ENCODE peak calls at places on chromosomes 1 and 21, in seven cellular contexts. C, F, T, P, E, U and O are unnamed samples.

GRCh38 chr1:92317836-92318493 is 19.1 kb downstream of the RPAP2 start:
- DNase-seq in C (peak), F (no peak), T (peak), P (no peak), E (no peak), U (no peak), O (no peak)

GRCh38 chr1:21640653-21641052 is 28.5 kb downstream of the RAP1GAP start:
- DNase-seq in C (no peak), F (no peak), T (no peak), P (no peak), E (no peak), U (no peak), O (no peak)

GRCh38 chr1:193417945-193418744 is 231.7 kb upstream of the B3GALT2 start:
- DNase-seq in C (no peak), F (no peak), T (peak), P (peak), E (no peak), U (peak), O (no peak)

GRCh38 chr21:33855190-33855589 is 60.4 kb downstream of the ATP5PO start:
- DNase-seq in C (no peak), F (no peak), T (no peak), P (no peak), E (no peak), U (no peak), O (no peak)

GRCh38 chr1:239811211-239811902 is 280.3 kb upstream of the FMN2 start:
- DNase-seq in C (peak), F (no peak), T (no peak), P (peak), E (no peak), U (no peak), O (no peak)

GRCh38 chr1:78236711-78237110 is 190.9 kb downstream of the GIPC2 start:
- DNase-seq in C (no peak), F (no peak), T (no peak), P (peak), E (no peak), U (no peak), O (no peak)

GRCh38 chr1:67441183-67441582 is 11.0 kb upstream of the SERBP1 start:
- DNase-seq in C (peak), F (peak), T (peak), P (peak), E (no peak), U (peak), O (no peak)

GRCh38 chr21:40754466-40754865 is 92.5 kb downstream of the DSCAM start:
- DNase-seq in C (no peak), F (no peak), T (no peak), P (no peak), E (no peak), U (no peak), O (no peak)

GRCh38 chr1:64608651-64609048 is 136.2 kb upstream of the RAVER2 start:
- DNase-seq in C (no peak), F (no peak), T (no peak), P (no peak), E (no peak), U (no peak), O (no peak)

GRCh38 chr21:39630191-39630591 is 17.5 kb downstream of the B3GALT5 start:
- DNase-seq in C (no peak), F (no peak), T (no peak), P (peak), E (no peak), U (peak), O (no peak)

GRCh38 chr1:90719321-90720136 is 2.4 kb upstream of the BARHL2 start:
- DNase-seq in C (no peak), F (no peak), T (no peak), P (no peak), E (no peak), U (no peak), O (peak)

GRCh38 chr1:214899908-214900470 is 182.5 kb upstream of the KCNK2 start:
- DNase-seq in C (no peak), F (no peak), T (no peak), P (peak), E (no peak), U (no peak), O (no peak)

GRCh38 chr21:16954787-16955186 is 558.1 kb upstream of the CXADR start:
- DNase-seq in C (no peak), F (no peak), T (no peak), P (no peak), E (no peak), U (no peak), O (no peak)

GRCh38 chr1:178275553-178275952 is 181.6 kb downstream of the RASAL2 start:
- DNase-seq in C (no peak), F (no peak), T (no peak), P (peak), E (no peak), U (no peak), O (no peak)

GRCh38 chr1:232111616-232112015 is 485.0 kb downstream of the DISC1 start:
- DNase-seq in C (no peak), F (no peak), T (no peak), P (peak), E (no peak), U (no peak), O (no peak)

GRCh38 chr1:180805316-180805715 is 107.4 kb upstream of the KIAA1614 start:
- DNase-seq in C (no peak), F (no peak), T (no peak), P (no peak), E (peak), U (no peak), O (peak)

GRCh38 chr1:63621075-63621474 is 27.9 kb downstream of the PGM1 start:
- DNase-seq in C (no peak), F (no peak), T (no peak), P (no peak), E (no peak), U (no peak), O (no peak)

GRCh38 chr1:225695578-225696332 is 42.8 kb upstream of the ENAH start:
- DNase-seq in C (no peak), F (no peak), T (no peak), P (no peak), E (no peak), U (peak), O (no peak)

GRCh38 chr1:24483441-24483840 is 19.2 kb upstream of the RCAN3 start:
- DNase-seq in C (peak), F (no peak), T (no peak), P (no peak), E (no peak), U (no peak), O (no peak)

GRCh38 chr1:241125297-241125696 is 231.7 kb downstream of the RGS7 start:
- DNase-seq in C (no peak), F (no peak), T (no peak), P (no peak), E (no peak), U (no peak), O (no peak)

GRCh38 chr1:71080178-71080781 is 555 bp downstream of the ZRANB2 start:
- DNase-seq in C (peak), F (no peak), T (peak), P (peak), E (peak), U (peak), O (no peak)

GRCh38 chr1:184739796-184740195 is 14.9 kb downstream of the EDEM3 start:
- DNase-seq in C (no peak), F (no peak), T (no peak), P (no peak), E (no peak), U (no peak), O (no peak)

GRCh38 chr1:51218570-51218969 is 17.5 kb upstream of the RNF11 start:
- DNase-seq in C (no peak), F (no peak), T (no peak), P (no peak), E (no peak), U (no peak), O (no peak)

GRCh38 chr21:27519357-27519756 is 552.5 kb upstream of the ADAMTS5 start:
- DNase-seq in C (no peak), F (no peak), T (peak), P (peak), E (no peak), U (no peak), O (no peak)

GRCh38 chr1:210438928-210439841 is 110.5 kb downstream of the HHAT start:
- DNase-seq in C (no peak), F (no peak), T (peak), P (peak), E (no peak), U (peak), O (no peak)

GRCh38 chr1:203271962-203272632 is 33.2 kb upstream of the BTG2 start:
- DNase-seq in C (no peak), F (no peak), T (no peak), P (no peak), E (no peak), U (no peak), O (no peak)

GRCh38 chr1:246809473-246809872 is 85.3 kb downstream of the SCCPDH start:
- DNase-seq in C (no peak), F (no peak), T (no peak), P (no peak), E (no peak), U (no peak), O (no peak)

GRCh38 chr1:24932284-24932683 is 2.2 kb upstream of the RUNX3 start:
- DNase-seq in C (peak), F (no peak), T (peak), P (no peak), E (peak), U (peak), O (peak)

GRCh38 chr1:224635356-224635755 is 19.2 kb downstream of the CNIH3 start:
- DNase-seq in C (no peak), F (no peak), T (peak), P (peak), E (no peak), U (peak), O (no peak)

GRCh38 chr1:32746130-32746529 is 43.6 kb upstream of the SYNC start:
- DNase-seq in C (no peak), F (no peak), T (no peak), P (no peak), E (no peak), U (no peak), O (no peak)

GRCh38 chr1:240499012-240499411 is 112.9 kb downstream of the GREM2 start:
- DNase-seq in C (no peak), F (no peak), T (peak), P (peak), E (no peak), U (peak), O (no peak)

GRCh38 chr1:47772281-47772680 is 224.9 kb downstream of the TRABD2B start:
- DNase-seq in C (no peak), F (no peak), T (no peak), P (no peak), E (no peak), U (no peak), O (no peak)

GRCh38 chr1:6581561-6582305 is 1.9 kb downstream of the ZBTB48 start:
- DNase-seq in C (no peak), F (no peak), T (no peak), P (peak), E (no peak), U (peak), O (no peak)

GRCh38 chr1:3249236-3249845 is 180.3 kb downstream of the PRDM16 start:
- DNase-seq in C (no peak), F (no peak), T (no peak), P (no peak), E (no peak), U (no peak), O (no peak)

GRCh38 chr1:1067284-1068076 is 6.6 kb downstream of the RNF223 start:
- DNase-seq in C (no peak), F (no peak), T (no peak), P (no peak), E (no peak), U (no peak), O (no peak)

GRCh38 chr21:33332143-33332542 is 7.4 kb downstream of the IFNAR1 start:
- DNase-seq in C (no peak), F (no peak), T (no peak), P (no peak), E (peak), U (no peak), O (peak)

GRCh38 chr1:33098371-33098770 is 17.4 kb downstream of the AZIN2 start:
- DNase-seq in C (no peak), F (no peak), T (peak), P (peak), E (no peak), U (no peak), O (no peak)

GRCh38 chr1:204275695-204276596 is 62.2 kb upstream of the GOLT1A start:
- DNase-seq in C (no peak), F (no peak), T (peak), P (no peak), E (no peak), U (no peak), O (no peak)

DNA sequence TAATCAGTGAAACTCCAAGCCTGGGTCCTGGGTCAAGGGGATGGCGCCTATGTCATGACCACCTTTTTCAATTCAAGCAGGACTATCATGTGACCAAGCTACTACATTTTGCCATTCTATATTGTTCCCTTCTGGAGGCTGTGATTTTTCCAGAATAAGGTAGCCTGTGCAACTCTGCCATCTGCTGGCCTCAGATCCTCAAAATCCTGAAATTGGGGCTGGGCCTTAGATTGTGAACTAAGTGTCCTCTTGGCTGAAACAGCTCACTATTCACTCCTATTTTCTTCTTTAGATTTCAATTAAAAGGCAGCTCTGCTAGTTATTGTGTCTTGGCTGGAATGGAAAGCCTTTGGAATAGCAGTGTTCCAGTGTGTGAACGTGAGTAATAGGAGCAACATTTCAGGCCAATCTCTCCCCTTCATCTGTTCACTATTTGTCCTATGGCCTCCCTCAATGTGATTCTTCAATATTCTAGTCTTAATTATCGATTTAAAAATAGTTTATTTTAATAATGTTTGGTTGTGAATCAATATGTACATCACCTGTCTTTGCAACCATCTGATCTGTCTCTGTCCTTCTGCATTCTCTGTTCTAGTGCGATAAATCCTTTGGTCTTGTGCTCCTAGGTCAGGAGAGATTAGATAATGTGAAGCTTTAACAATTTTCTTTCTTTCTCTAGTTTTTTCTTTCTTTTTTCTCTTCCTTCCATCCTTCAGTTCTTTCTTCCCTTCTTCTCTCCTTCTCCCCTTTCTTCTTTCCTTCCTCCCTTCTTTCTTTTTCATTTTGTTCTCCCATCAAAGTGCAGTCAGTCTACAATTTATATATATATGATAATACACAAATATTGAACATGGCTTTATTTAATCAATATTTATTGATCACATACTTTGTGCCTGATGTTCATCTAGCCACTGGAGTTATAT is 69.8 kb downstream of the CR1 start:
- DNase-seq in C (peak), F (no peak), T (peak), P (no peak), E (no peak), U (peak), O (no peak)
- TF ChIP-seq CTCF in C (peak), F (peak), T (peak), P (peak), E (peak), U (peak), O (peak)

GRCh38 chr1:107141491-107142369 is 891 bp downstream of the NTNG1 start:
- DNase-seq in C (peak), F (no peak), T (peak), P (peak), E (peak), U (peak), O (peak)

GRCh38 chr1:107140703-107141490 is at the start of gene NTNG1:
- DNase-seq in C (peak), F (no peak), T (peak), P (peak), E (peak), U (no peak), O (peak)

GRCh38 chr1:107145637-107146036 is 4.8 kb downstream of the NTNG1 start:
- DNase-seq in C (no peak), F (no peak), T (no peak), P (no peak), E (no peak), U (no peak), O (no peak)

GRCh38 chr1:107139833-107140702 is 771 bp upstream of the NTNG1 start:
- DNase-seq in C (peak), F (no peak), T (peak), P (peak), E (peak), U (peak), O (peak)

GRCh38 chr1:107142370-107142668 is 1.5 kb downstream of the NTNG1 start:
- DNase-seq in C (no peak), F (no peak), T (no peak), P (no peak), E (no peak), U (no peak), O (no peak)
- TF ChIP-seq CTCF in C (peak), F (peak), T (no peak), P (no peak), E (no peak), U (no peak), O (no peak)

DNA sequence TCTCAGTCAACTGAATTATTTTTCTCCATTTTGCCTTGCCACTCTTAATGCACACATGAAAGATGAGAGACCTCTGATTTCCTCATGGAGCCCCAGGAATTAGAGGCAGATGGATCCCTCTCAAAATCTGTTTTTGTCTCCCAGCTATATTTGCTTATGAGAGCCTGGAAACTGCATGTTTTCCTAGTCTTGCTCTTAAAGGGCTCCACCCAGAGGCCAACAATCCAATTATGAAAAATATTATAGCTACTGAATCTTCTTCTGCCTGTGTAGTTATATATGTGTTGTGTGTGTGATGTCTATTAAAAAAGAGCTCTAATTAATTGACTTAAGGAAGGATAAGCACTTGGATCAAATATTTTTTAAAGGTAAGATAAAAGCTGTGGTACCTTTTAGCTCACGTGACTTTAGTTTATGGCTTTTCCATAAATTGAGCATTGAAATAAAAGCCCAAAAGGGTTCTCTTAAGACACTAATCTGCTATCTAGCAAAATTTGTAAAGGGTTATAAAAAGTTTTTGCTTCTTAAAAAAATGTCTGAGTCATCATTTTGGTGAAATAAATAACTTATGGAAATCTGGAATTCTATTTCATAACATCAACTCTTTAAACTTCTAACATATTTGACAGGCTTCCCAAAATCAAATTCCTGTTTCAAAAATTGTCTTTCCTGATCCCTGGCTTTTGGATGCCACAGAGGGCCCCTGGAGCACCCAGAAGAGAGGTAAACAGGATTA is 31.2 kb upstream of the TSPEAR start:
- DNase-seq in C (no peak), F (no peak), T (peak), P (no peak), E (no peak), U (peak), O (no peak)
- TF ChIP-seq CTCF in C (peak), F (no peak), T (peak), P (peak), E (peak), U (peak), O (peak)

GRCh38 chr1:169561692-169562091 is 24.6 kb downstream of the F5 start:
- DNase-seq in C (no peak), F (no peak), T (no peak), P (no peak), E (no peak), U (no peak), O (no peak)
- TF ChIP-seq CTCF in C (no peak), F (no peak), T (no peak), P (no peak), E (no peak), U (no peak), O (no peak)

GRCh38 chr1:150268706-150269403 is at the start of gene APH1A:
- DNase-seq in C (peak), F (peak), T (peak), P (peak), E (peak), U (peak), O (peak)
- TF ChIP-seq CTCF in C (no peak), F (no peak), T (no peak), P (no peak), E (no peak), U (no peak), O (no peak)